ENCODE peak calls at places on chromosomes 16 and 17, in eight cellular contexts. Y is heart left ventricle, G is heart right ventricle, U is colonic mucosa, Z is K562, R is psoas muscle, A is dorsolateral prefrontal cortex, X is cardiac muscle cell. P is an unnamed sample.

GRCh38 chr17:79154951-79155557 is 80.4 kb downstream of the ENGASE start:
- DNase-seq in Y (no peak), G (no peak), U (no peak), Z (no peak), R (no peak), A (peak; percentile 36), X (no peak), P (no peak)

GRCh38 chr16:77183137-77183536 is 7.9 kb upstream of the MON1B start:
- DNase-seq in Y (no peak), G (no peak), U (no peak), Z (no peak), R (no peak), A (no peak), X (no peak), P (peak; percentile 4)

GRCh38 chr17:40190197-40191021 is 13.1 kb downstream of the RAPGEFL1 start:
- DNase-seq in Y (no peak), G (no peak), U (no peak), Z (peak; percentile 61), R (no peak), A (no peak), X (no peak), P (no peak)

GRCh38 chr17:71423871-71424546 is 696.8 kb upstream of the SOX9 start:
- DNase-seq in Y (no peak), G (no peak), U (no peak), Z (no peak), R (no peak), A (no peak), X (peak; percentile 12), P (peak; percentile 84)

GRCh38 chr17:67151717-67152116 is 93.3 kb downstream of the HELZ start:
- DNase-seq in Y (no peak), G (no peak), U (no peak), Z (no peak), R (no peak), A (no peak), X (peak; percentile 12), P (peak; percentile 65)

GRCh38 chr17:3695129-3695722 is 729 bp downstream of the P2RX5 start:
- DNase-seq in Y (peak; percentile 72), G (peak; percentile 61), U (no peak), Z (no peak), R (peak; percentile 95), A (no peak), X (no peak), P (no peak)

GRCh38 chr16:86909359-86910145 is 331.2 kb downstream of the FOXL1 start:
- DNase-seq in Y (no peak), G (no peak), U (no peak), Z (no peak), R (no peak), A (no peak), X (no peak), P (no peak)

GRCh38 chr16:46612121-46612520 is 9.1 kb downstream of the SHCBP1 start:
- DNase-seq in Y (no peak), G (no peak), U (no peak), Z (no peak), R (no peak), A (no peak), X (no peak), P (no peak)

GRCh38 chr16:78955206-78955605 is 645.3 kb downstream of the MAF start:
- DNase-seq in Y (no peak), G (no peak), U (no peak), Z (no peak), R (no peak), A (no peak), X (no peak), P (no peak)

DNA sequence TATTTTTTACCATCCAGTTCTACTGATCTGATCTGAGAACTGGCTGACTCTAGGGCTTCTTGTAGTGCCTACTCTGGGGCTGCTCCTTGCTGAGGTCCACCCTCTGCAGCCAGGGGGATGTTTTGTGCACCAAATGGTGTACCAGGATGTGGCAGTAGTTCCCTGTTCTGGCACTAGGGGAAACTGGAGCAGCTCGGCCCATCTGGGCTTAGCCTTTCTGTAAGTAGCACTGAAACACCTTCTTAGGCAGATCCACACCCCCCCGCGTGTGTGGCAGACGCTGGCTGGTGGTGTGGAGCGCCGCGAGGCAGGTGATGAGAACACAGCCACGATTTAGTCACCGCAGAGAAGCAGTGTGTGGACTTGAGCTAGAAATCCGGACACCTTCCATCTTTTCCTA is 17.0 kb downstream of the DUSP14 start:
- DNase-seq in Y (no peak), G (no peak), U (no peak), Z (peak; percentile 61), R (no peak), A (peak; percentile 45), X (peak; percentile 40), P (peak; percentile 34)
- TF ChIP-seq CTCF in Y (peak; percentile 21), G (no peak), U (peak; percentile 33), Z (peak; percentile 63), R (peak; percentile 10), A (peak; percentile 37), X (peak; percentile 59), P (peak; percentile 47)

GRCh38 chr16:89739383-89739782 is 18.0 kb downstream of the ZNF276 start:
- DNase-seq in Y (no peak), G (no peak), U (no peak), Z (no peak), R (no peak), A (no peak), X (no peak), P (no peak)

GRCh38 chr16:89744813-89745212 is 23.5 kb downstream of the ZNF276 start:
- DNase-seq in Y (peak; percentile 70), G (peak; percentile 39), U (no peak), Z (no peak), R (no peak), A (no peak), X (no peak), P (no peak)

GRCh38 chr16:89746043-89746442 is 24.7 kb downstream of the ZNF276 start:
- DNase-seq in Y (no peak), G (no peak), U (no peak), Z (no peak), R (no peak), A (no peak), X (no peak), P (no peak)

GRCh38 chr16:89741342-89742014 is 20.1 kb downstream of the ZNF276 start:
- DNase-seq in Y (no peak), G (no peak), U (no peak), Z (no peak), R (no peak), A (no peak), X (no peak), P (no peak)

GRCh38 chr16:89742948-89743347 is 21.6 kb downstream of the ZNF276 start:
- DNase-seq in Y (no peak), G (no peak), U (no peak), Z (no peak), R (no peak), A (peak; percentile 37), X (no peak), P (no peak)
- H3K27ac ChIP-seq in Y (no peak overlapping the region), G (no peak overlapping the region), U (no peak overlapping the region), Z (no peak overlapping the region), R (no peak overlapping the region), A (peak overlapping the region; percentile 86), X (peak overlapping the region; percentile 61), P (no peak overlapping the region)

GRCh38 chr17:16995930-16996329 is 24.0 kb upstream of the TNFRSF13B start:
- DNase-seq in Y (peak; percentile 3), G (no peak), U (no peak), Z (no peak), R (no peak), A (no peak), X (no peak), P (no peak)

GRCh38 chr17:16991349-16992009 is 19.6 kb upstream of the TNFRSF13B start:
- DNase-seq in Y (peak; percentile 77), G (peak; percentile 86), U (peak; percentile 86), Z (peak; percentile 76), R (peak; percentile 91), A (peak; percentile 80), X (peak; percentile 80), P (peak; percentile 36)

GRCh38 chr17:16989953-16990860 is 18.3 kb upstream of the TNFRSF13B start:
- DNase-seq in Y (no peak), G (no peak), U (no peak), Z (no peak), R (no peak), A (no peak), X (no peak), P (peak; percentile 31)

GRCh38 chr17:16997514-16998429 is 25.9 kb upstream of the TNFRSF13B start:
- DNase-seq in Y (no peak), G (peak; percentile 65), U (no peak), Z (no peak), R (no peak), A (no peak), X (no peak), P (no peak)

DNA sequence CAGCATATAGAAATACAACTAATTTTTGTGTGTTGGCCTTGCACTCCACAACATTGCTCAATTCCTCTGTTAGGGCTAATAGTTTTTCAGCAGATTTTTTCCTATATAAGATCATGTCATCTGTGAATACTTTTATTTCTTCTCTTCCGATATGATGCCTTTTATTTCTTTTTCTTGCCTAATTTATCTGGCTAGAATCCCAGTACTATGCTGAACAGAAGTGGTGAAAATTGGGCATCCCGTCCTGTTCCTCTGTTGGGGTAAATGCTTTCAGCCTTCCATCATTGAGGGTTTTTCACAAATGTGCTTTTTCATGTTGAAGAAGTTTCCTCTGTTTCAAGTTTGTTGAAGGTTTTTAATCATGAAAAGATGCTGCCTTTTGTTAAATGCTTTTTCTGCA is 22.7 kb upstream of the TNFRSF13B start:
- DNase-seq in Y (no peak), G (no peak), U (no peak), Z (no peak), R (no peak), A (no peak), X (no peak), P (no peak)
- TF ChIP-seq CTCF in Y (no peak), G (no peak), U (no peak), Z (no peak), R (no peak), A (no peak), X (no peak), P (no peak)

GRCh38 chr16:89512453-89512852 is 4.2 kb downstream of the SPG7 start:
- DNase-seq in Y (no peak), G (no peak), U (no peak), Z (no peak), R (no peak), A (no peak), X (no peak), P (no peak)

GRCh38 chr16:89507219-89507833 is 877 bp upstream of the SPG7 start:
- DNase-seq in Y (peak; percentile 58), G (no peak), U (peak; percentile 42), Z (no peak), R (no peak), A (no peak), X (no peak), P (no peak)

GRCh38 chr16:89510526-89510925 is 2.3 kb downstream of the SPG7 start:
- DNase-seq in Y (no peak), G (no peak), U (no peak), Z (no peak), R (no peak), A (no peak), X (no peak), P (no peak)

GRCh38 chr16:89507834-89508590 is at the start of gene SPG7:
- DNase-seq in Y (peak; percentile 88), G (peak; percentile 90), U (peak; percentile 84), Z (peak; percentile 95), R (peak; percentile 92), A (peak; percentile 63), X (peak; percentile 89), P (peak; percentile 60)

DNA sequence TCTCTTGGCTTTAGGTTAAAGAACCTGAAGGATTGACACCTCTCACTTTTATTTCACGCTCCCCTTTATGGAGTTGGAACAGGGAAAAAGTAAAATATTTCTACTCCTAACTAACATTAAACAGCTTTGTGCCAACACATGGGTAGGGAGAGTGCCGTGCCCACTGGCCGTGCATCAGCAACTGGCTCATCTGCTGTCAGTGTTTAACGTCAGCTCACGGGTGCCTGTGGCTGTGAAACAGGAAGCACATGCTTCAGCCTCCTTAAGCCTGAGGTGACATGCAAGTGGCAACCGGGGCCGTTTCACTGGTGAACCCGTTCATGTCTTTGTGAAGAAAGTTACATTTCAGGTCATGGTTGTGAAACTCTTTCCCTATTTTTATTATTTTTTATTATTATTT is 3.1 kb downstream of the SPG7 start:
- DNase-seq in Y (no peak), G (no peak), U (no peak), Z (no peak), R (no peak), A (no peak), X (no peak), P (no peak)
- H3K27ac ChIP-seq in Y (no peak overlapping the region), G (no peak overlapping the region), U (no peak overlapping the region), Z (no peak overlapping the region), R (no peak overlapping the region), A (no peak overlapping the region), X (no peak overlapping the region), P (no peak overlapping the region)